ENCODE peak calls at places on chromosomes 7 and 10, in five cellular contexts. B is CD4-positive, alpha-beta T cell; O is AG04450; A is OCI-LY7; C is GM12878. S is an unnamed sample.

GRCh38 chr7:17844514-17845196 is 95.6 kb downstream of the SNX13 start:
- DNase-seq in B (no peak), O (no peak), A (no peak), C (no peak), S (no peak)

GRCh38 chr10:14585287-14586193 is 189.2 kb downstream of the FAM107B start:
- DNase-seq in B (no peak), O (no peak), A (no peak), C (no peak), S (no peak)

GRCh38 chr7:744854-745430 is 17.9 kb upstream of the PRKAR1B start:
- DNase-seq in B (no peak), O (no peak), A (no peak), C (no peak), S (no peak)

GRCh38 chr10:116113721-116114501 is 159.1 kb downstream of the GFRA1 start:
- DNase-seq in B (no peak), O (no peak), A (no peak), C (no peak), S (no peak)

GRCh38 chr10:113045155-113046055 is 95.4 kb downstream of the TCF7L2 start:
- DNase-seq in B (no peak), O (peak; percentile 60), A (no peak), C (no peak), S (no peak)

GRCh38 chr7:129607471-129608120 is 3.9 kb upstream of the NRF1 start:
- DNase-seq in B (peak; percentile 22), O (no peak), A (peak; percentile 46), C (no peak), S (no peak)

GRCh38 chr7:15674586-15674985 is 11.9 kb downstream of the MEOX2 start:
- DNase-seq in B (no peak), O (no peak), A (no peak), C (no peak), S (no peak)

GRCh38 chr10:119087271-119087897 is 6.8 kb upstream of the EIF3A start:
- DNase-seq in B (no peak), O (no peak), A (peak; percentile 84), C (no peak), S (no peak)

GRCh38 chr10:69831231-69831855 is 29.6 kb downstream of the COL13A1 start:
- DNase-seq in B (no peak), O (no peak), A (no peak), C (no peak), S (no peak)

GRCh38 chr7:107874097-107874496 is 16.9 kb upstream of the DLD start:
- DNase-seq in B (no peak), O (no peak), A (no peak), C (no peak), S (no peak)

GRCh38 chr7:71507665-71508064 is 375.7 kb downstream of the GALNT17 start:
- DNase-seq in B (no peak), O (no peak), A (no peak), C (no peak), S (no peak)

GRCh38 chr10:45427305-45427955 is 53.4 kb downstream of the ALOX5 start:
- DNase-seq in B (no peak), O (no peak), A (no peak), C (no peak), S (no peak)

GRCh38 chr7:21912305-21912704 is 33.4 kb downstream of the CDCA7L start:
- DNase-seq in B (no peak), O (peak; percentile 10), A (no peak), C (no peak), S (no peak)

GRCh38 chr10:51425431-51425830 is 274.0 kb downstream of the CSTF2T start:
- DNase-seq in B (no peak), O (no peak), A (no peak), C (no peak), S (no peak)

GRCh38 chr7:99092064-99092720 is 51.7 kb downstream of the SMURF1 start:
- DNase-seq in B (no peak), O (no peak), A (no peak), C (no peak), S (no peak)

GRCh38 chr7:98334077-98334476 is 52.6 kb downstream of the BRI3 start:
- DNase-seq in B (no peak), O (no peak), A (no peak), C (no peak), S (no peak)

GRCh38 chr7:31488562-31489203 is 25.2 kb upstream of the ITPRID1 start:
- DNase-seq in B (no peak), O (no peak), A (peak; percentile 58), C (peak; percentile 34), S (no peak)

GRCh38 chr10:71582019-71582418 is 137.6 kb downstream of the C10orf105 start:
- DNase-seq in B (no peak), O (no peak), A (no peak), C (no peak), S (no peak)

GRCh38 chr10:13701157-13701919 is 114.6 kb downstream of the PRPF18 start:
- DNase-seq in B (no peak), O (no peak), A (no peak), C (no peak), S (no peak)

GRCh38 chr7:11751807-11752389 is 80.1 kb downstream of the THSD7A start:
- DNase-seq in B (no peak), O (no peak), A (no peak), C (no peak), S (no peak)

GRCh38 chr7:108525327-108525984 is 479 bp downstream of the PNPLA8 start:
- DNase-seq in B (no peak), O (peak; percentile 67), A (peak; percentile 19), C (no peak), S (no peak)

GRCh38 chr7:25009271-25009670 is 29.3 kb upstream of the OSBPL3 start:
- DNase-seq in B (no peak), O (peak; percentile 80), A (no peak), C (no peak), S (no peak)

GRCh38 chr7:157540606-157541294 is 203.9 kb downstream of the DNAJB6 start:
- DNase-seq in B (no peak), O (no peak), A (no peak), C (no peak), S (no peak)

GRCh38 chr7:115013887-115014286 is 92.0 kb downstream of the MDFIC start:
- DNase-seq in B (no peak), O (no peak), A (no peak), C (no peak), S (no peak)

GRCh38 chr7:132687981-132688383 is 111.7 kb upstream of the PLXNA4 start:
- DNase-seq in B (no peak), O (no peak), A (no peak), C (no peak), S (no peak)

GRCh38 chr10:11014671-11015141 is 3.0 kb upstream of the CELF2 start:
- DNase-seq in B (no peak), O (no peak), A (no peak), C (no peak), S (no peak)

GRCh38 chr7:49483142-49483541 is 290.3 kb upstream of the VWC2 start:
- DNase-seq in B (no peak), O (no peak), A (peak; percentile 15), C (no peak), S (no peak)

GRCh38 chr7:46854958-46855473 is 726.9 kb downstream of the TNS3 start:
- DNase-seq in B (no peak), O (no peak), A (no peak), C (no peak), S (no peak)

GRCh38 chr7:63789378-63790176 is 209.1 kb upstream of the ZNF722 start:
- DNase-seq in B (no peak), O (no peak), A (no peak), C (no peak), S (peak; percentile 13)

GRCh38 chr7:41085244-41085643 is 617.6 kb downstream of the INHBA start:
- DNase-seq in B (no peak), O (no peak), A (no peak), C (no peak), S (no peak)

GRCh38 chr7:101792051-101792651 is 25.3 kb upstream of the CUX1 start:
- DNase-seq in B (no peak), O (no peak), A (no peak), C (no peak), S (no peak)

GRCh38 chr10:69573056-69573806 is at the start of gene NEUROG3:
- DNase-seq in B (no peak), O (no peak), A (peak; percentile 27), C (peak; percentile 19), S (no peak)

DNA sequence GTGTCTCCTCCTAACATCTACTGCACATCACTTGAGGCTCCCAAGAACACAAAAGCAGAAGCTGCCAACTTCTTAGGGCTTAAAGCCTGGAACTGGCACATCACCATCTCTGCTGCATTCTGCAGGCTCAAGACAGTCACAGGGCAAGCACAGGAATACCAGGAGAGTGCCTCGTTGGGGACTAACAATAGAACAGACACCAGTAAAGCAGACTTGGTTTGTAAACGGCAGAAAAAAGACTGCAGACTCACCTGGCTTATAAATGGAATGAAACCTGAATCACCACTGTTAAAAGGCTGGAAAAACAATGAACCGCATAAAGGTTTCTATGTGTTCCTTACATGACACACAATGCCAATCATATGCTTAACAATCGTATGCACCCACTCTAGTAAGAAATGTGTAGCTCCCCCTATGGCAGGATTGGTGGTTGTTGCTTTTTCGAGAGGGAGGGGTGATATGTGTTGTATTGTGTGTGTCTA is 12.8 kb downstream of the RHEB start:
- DNase-seq in B (no peak), O (no peak), A (no peak), C (no peak), S (no peak)
- H3K9me3 ChIP-seq in B (no peaks in the 10 kb centered on the region), O (no peaks in the 10 kb centered on the region), A (no peaks in the 10 kb centered on the region), C (peaks cover 1% of the 10 kb centered on the region), S (no peaks in the 10 kb centered on the region)

GRCh38 chr7:68336534-68336933 is 1261.7 kb upstream of the AUTS2 start:
- DNase-seq in B (no peak), O (no peak), A (no peak), C (no peak), S (no peak)
- H3K9me3 ChIP-seq in B (peaks cover 19% of the 10 kb centered on the region), O (peaks cover 16% of the 10 kb centered on the region), A (no peaks in the 10 kb centered on the region), C (no peaks in the 10 kb centered on the region), S (no peaks in the 10 kb centered on the region)

GRCh38 chr7:87331687-87332256 is 13.7 kb upstream of the CROT start:
- DNase-seq in B (no peak), O (no peak), A (no peak), C (no peak), S (no peak)
- H3K9me3 ChIP-seq in B (peaks cover 26% of the 10 kb centered on the region), O (peaks cover 28% of the 10 kb centered on the region), A (peaks cover 21% of the 10 kb centered on the region), C (peaks cover 29% of the 10 kb centered on the region), S (no peaks in the 10 kb centered on the region)

GRCh38 chr7:143848192-143848591 is 53.8 kb downstream of the TCAF1 start:
- DNase-seq in B (no peak), O (no peak), A (no peak), C (no peak), S (no peak)
- H3K9me3 ChIP-seq in B (peaks cover 3% of the 10 kb centered on the region), O (no peaks in the 10 kb centered on the region), A (no peaks in the 10 kb centered on the region), C (no peaks in the 10 kb centered on the region), S (no peaks in the 10 kb centered on the region)

GRCh38 chr7:153392726-153393125 is 633.2 kb downstream of the ACTR3B start:
- DNase-seq in B (no peak), O (no peak), A (no peak), C (no peak), S (no peak)
- H3K9me3 ChIP-seq in B (peaks cover 6% of the 10 kb centered on the region), O (peaks cover 35% of the 10 kb centered on the region), A (peaks cover 10% of the 10 kb centered on the region), C (no peaks in the 10 kb centered on the region), S (no peaks in the 10 kb centered on the region)

S was measured in pancreas.